ENCODE peak calls at places on chromosome 5, in four cellular contexts. H, X, Q and T are unnamed samples. For H3K4me1, the result is how much of the 10 kb centered on the place peaks cover.

GRCh38 chr5:149422429-149423286 is 43.6 kb upstream of the IL17B start:
- DNase-seq in H (peak), X (no peak), Q (peak), T (no peak)

GRCh38 chr5:17831279-17831678 is 197.0 kb downstream of the TAF11L14 start:
- DNase-seq in H (no peak), X (no peak), Q (no peak), T (no peak)

GRCh38 chr5:147743686-147744332 is 38.7 kb downstream of the JAKMIP2 start:
- DNase-seq in H (no peak), X (no peak), Q (no peak), T (no peak)

GRCh38 chr5:168295574-168296201 is 4.2 kb downstream of the WWC1 start:
- DNase-seq in H (no peak), X (no peak), Q (peak), T (peak)

GRCh38 chr5:148979104-148979723 is 83.6 kb downstream of the SH3TC2 start:
- DNase-seq in H (peak), X (peak), Q (no peak), T (peak)

GRCh38 chr5:157167219-157167621 is 1.2 kb upstream of the GARIN3 start:
- DNase-seq in H (no peak), X (no peak), Q (no peak), T (no peak)

GRCh38 chr5:154971501-154971900 is 30.6 kb downstream of the MRPL22 start:
- DNase-seq in H (no peak), X (no peak), Q (no peak), T (no peak)

GRCh38 chr5:54669285-54669684 is 151.7 kb downstream of the SNX18 start:
- DNase-seq in H (no peak), X (no peak), Q (no peak), T (no peak)

GRCh38 chr5:5314626-5315025 is 107.9 kb upstream of the ICE1 start:
- DNase-seq in H (no peak), X (no peak), Q (no peak), T (no peak)

GRCh38 chr5:94992325-94992724 is 292.6 kb downstream of the MCTP1 start:
- DNase-seq in H (no peak), X (no peak), Q (no peak), T (no peak)

GRCh38 chr5:96517294-96517693 is 84.2 kb upstream of the PCSK1 start:
- DNase-seq in H (no peak), X (no peak), Q (no peak), T (no peak)

GRCh38 chr5:168114444-168115017 is 176.9 kb upstream of the WWC1 start:
- DNase-seq in H (no peak), X (no peak), Q (no peak), T (peak)

GRCh38 chr5:111224561-111224989 is 391 bp downstream of the CAMK4 start:
- DNase-seq in H (peak), X (no peak), Q (no peak), T (no peak)

GRCh38 chr5:126509339-126509738 is 85.7 kb downstream of the ALDH7A1 start:
- DNase-seq in H (no peak), X (no peak), Q (no peak), T (no peak)

GRCh38 chr5:169148066-169148740 is 152.7 kb downstream of the SLIT3 start:
- DNase-seq in H (no peak), X (no peak), Q (no peak), T (no peak)

GRCh38 chr5:131209506-131210191 is 38.9 kb downstream of the LYRM7 start:
- DNase-seq in H (no peak), X (no peak), Q (no peak), T (no peak)

GRCh38 chr5:51225671-51226419 is 157.4 kb upstream of the ISL1 start:
- DNase-seq in H (no peak), X (no peak), Q (no peak), T (peak)

GRCh38 chr5:146345578-146346366 is 7.1 kb downstream of the POU4F3 start:
- DNase-seq in H (no peak), X (no peak), Q (no peak), T (no peak)

GRCh38 chr5:159051431-159052281 is 48.1 kb downstream of the EBF1 start:
- DNase-seq in H (peak), X (peak), Q (peak), T (peak)

GRCh38 chr5:93193756-93194155 is 387.3 kb downstream of the NR2F1-AS1 start:
- DNase-seq in H (no peak), X (no peak), Q (no peak), T (no peak)

GRCh38 chr5:42854795-42855194 is 43.1 kb upstream of the SELENOP start:
- DNase-seq in H (no peak), X (no peak), Q (no peak), T (no peak)

GRCh38 chr5:72608297-72608696 is 101.1 kb upstream of the ZNF366 start:
- DNase-seq in H (no peak), X (no peak), Q (peak), T (no peak)

GRCh38 chr5:107894361-107894760 is 223.6 kb upstream of the EFNA5 start:
- DNase-seq in H (no peak), X (no peak), Q (no peak), T (no peak)

GRCh38 chr5:99640646-99641045 is 711.8 kb upstream of the CHD1 start:
- DNase-seq in H (no peak), X (no peak), Q (no peak), T (no peak)

GRCh38 chr5:109690456-109691247 is 925 bp downstream of the MAN2A1 start:
- DNase-seq in H (peak), X (peak), Q (peak), T (peak)

GRCh38 chr5:52885614-52886013 is 97.9 kb downstream of the ITGA1 start:
- DNase-seq in H (no peak), X (no peak), Q (no peak), T (no peak)

GRCh38 chr5:138595396-138595795 is 20.2 kb upstream of the HSPA9 start:
- DNase-seq in H (no peak), X (no peak), Q (no peak), T (no peak)

GRCh38 chr5:125696762-125697161 is 726.4 kb upstream of the GRAMD2B start:
- DNase-seq in H (no peak), X (peak), Q (no peak), T (no peak)

GRCh38 chr5:61332369-61332745 is 299 bp downstream of the ZSWIM6 start:
- DNase-seq in H (peak), X (no peak), Q (peak), T (peak)

GRCh38 chr5:26847041-26847736 is 191.2 kb downstream of the CDH9 start:
- DNase-seq in H (no peak), X (no peak), Q (no peak), T (peak)

GRCh38 chr5:180463216-180463900 is 30.8 kb upstream of the CNOT6 start:
- DNase-seq in H (no peak), X (no peak), Q (no peak), T (no peak)

GRCh38 chr5:176319827-176320554 is 41.6 kb downstream of the KIAA1191 start:
- DNase-seq in H (no peak), X (no peak), Q (no peak), T (no peak)

GRCh38 chr5:138952962-138953361 is 77.8 kb upstream of the LRRTM2 start:
- DNase-seq in H (no peak), X (no peak), Q (no peak), T (no peak)

GRCh38 chr5:50553560-50553984 is 112.5 kb upstream of the EMB start:
- DNase-seq in H (no peak), X (no peak), Q (no peak), T (no peak)

GRCh38 chr5:168528521-168529360 is at the start of gene FBLL1:
- DNase-seq in H (no peak), X (no peak), Q (peak), T (no peak)

GRCh38 chr5:14166437-14166836 is 23.3 kb downstream of the TRIO start:
- DNase-seq in H (no peak), X (no peak), Q (no peak), T (no peak)

GRCh38 chr5:14574891-14575496 is 6.6 kb upstream of the OTULINL start:
- DNase-seq in H (no peak), X (no peak), Q (no peak), T (peak)

GRCh38 chr5:5421149-5421960 is 1.1 kb upstream of the ICE1 start:
- DNase-seq in H (no peak), X (no peak), Q (no peak), T (no peak)

GRCh38 chr5:176673651-176674583 is 26.6 kb downstream of the TSPAN17 start:
- DNase-seq in H (peak), X (no peak), Q (no peak), T (no peak)

GRCh38 chr5:75356719-75357118 is 19.7 kb downstream of the HMGCR start:
- DNase-seq in H (no peak), X (no peak), Q (no peak), T (no peak)

DNA sequence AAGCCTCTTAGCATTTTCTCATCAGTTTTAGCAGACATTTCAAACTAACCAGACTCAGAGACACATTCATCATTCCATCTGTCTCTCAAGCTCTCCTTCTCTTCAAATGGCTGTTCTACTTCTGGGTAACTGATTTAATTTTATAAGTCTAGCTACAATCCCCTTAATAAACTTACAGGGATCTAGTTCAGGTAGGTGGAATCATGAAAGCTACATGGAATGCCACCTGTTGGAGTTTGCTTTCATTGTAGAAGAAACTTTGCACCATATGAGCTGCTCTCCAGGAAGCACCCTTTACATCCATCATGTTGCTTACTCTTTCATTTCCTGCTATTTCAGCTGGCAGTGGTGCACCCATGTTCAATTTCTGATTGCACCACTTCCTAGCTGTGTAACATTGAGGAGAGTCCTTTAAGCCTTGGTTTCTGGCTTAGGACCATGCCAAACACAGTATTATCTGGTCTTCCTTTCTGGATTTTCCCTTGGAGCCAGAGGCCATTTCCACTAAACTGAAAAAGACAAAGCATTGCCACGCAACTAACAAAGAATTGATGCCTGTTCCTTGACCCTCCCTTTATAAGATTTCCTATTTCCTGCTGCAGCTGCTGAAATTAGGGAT is 123.3 kb upstream of the SLC12A2 start:
- DNase-seq in H (no peak), X (no peak), Q (no peak), T (no peak)
- TF ChIP-seq POLR2A in H (no peak), X (no peak), Q (no peak), T (no peak)

GRCh38 chr5:172856336-172856735 is 22.3 kb downstream of the ERGIC1 start:
- DNase-seq in H (no peak), X (no peak), Q (no peak), T (no peak)

GRCh38 chr5:172858511-172858989 is 24.5 kb downstream of the ERGIC1 start:
- DNase-seq in H (peak), X (no peak), Q (no peak), T (peak)

GRCh38 chr5:172859966-172860365 is 25.9 kb downstream of the ERGIC1 start:
- DNase-seq in H (no peak), X (no peak), Q (no peak), T (peak)

GRCh38 chr5:172858990-172859811 is 25.1 kb downstream of the ERGIC1 start:
- DNase-seq in H (peak), X (peak), Q (no peak), T (peak)

GRCh38 chr5:172857982-172858381 is 23.9 kb downstream of the ERGIC1 start:
- DNase-seq in H (peak), X (no peak), Q (no peak), T (no peak)
- H3K4me1 ChIP-seq in H (half or more), X (under half), Q (under half), T (half or more)

GRCh38 chr5:132828846-132829494 is 1.5 kb downstream of the SHROOM1 start:
- DNase-seq in H (no peak), X (no peak), Q (no peak), T (peak)

GRCh38 chr5:132831095-132831860 is 831 bp upstream of the SHROOM1 start:
- DNase-seq in H (no peak), X (no peak), Q (no peak), T (no peak)

GRCh38 chr5:132829742-132830435 is 558 bp downstream of the SHROOM1 start:
- DNase-seq in H (peak), X (peak), Q (peak), T (peak)

GRCh38 chr5:132832612-132833011 is 2.2 kb upstream of the SHROOM1 start:
- DNase-seq in H (no peak), X (no peak), Q (no peak), T (no peak)

GRCh38 chr5:132830436-132831094 is at the start of gene SHROOM1:
- DNase-seq in H (peak), X (no peak), Q (peak), T (peak)
- TF ChIP-seq POLR2A in H (no peak), X (peak), Q (no peak), T (no peak)

DNA sequence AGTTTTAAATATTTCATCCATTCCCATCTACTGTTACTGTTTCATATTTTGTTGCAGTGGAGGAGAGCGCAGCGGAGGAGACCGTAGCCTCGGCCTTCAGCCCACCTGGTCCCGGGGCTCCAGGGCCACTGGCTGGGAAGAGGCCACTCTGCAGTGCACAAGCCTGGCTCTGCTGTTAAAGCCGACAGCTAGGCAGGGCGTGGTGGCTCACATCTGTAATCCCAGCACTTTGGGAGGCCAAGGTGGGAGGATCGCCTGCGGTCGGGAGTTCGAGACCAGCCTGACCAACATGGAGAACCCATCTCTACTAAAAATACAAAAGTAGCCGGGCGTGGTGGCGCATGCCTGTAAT is 19.5 kb downstream of the LPCAT1 start:
- DNase-seq in H (no peak), X (no peak), Q (no peak), T (no peak)
- H3K4me1 ChIP-seq in H (half or more), X (under half), Q (under half), T (under half)

GRCh38 chr5:171395042-171395441 is 7.4 kb downstream of the NPM1 start:
- DNase-seq in H (no peak), X (no peak), Q (no peak), T (no peak)
- TF ChIP-seq POLR2A in H (no peak), X (no peak), Q (no peak), T (no peak)

DNA sequence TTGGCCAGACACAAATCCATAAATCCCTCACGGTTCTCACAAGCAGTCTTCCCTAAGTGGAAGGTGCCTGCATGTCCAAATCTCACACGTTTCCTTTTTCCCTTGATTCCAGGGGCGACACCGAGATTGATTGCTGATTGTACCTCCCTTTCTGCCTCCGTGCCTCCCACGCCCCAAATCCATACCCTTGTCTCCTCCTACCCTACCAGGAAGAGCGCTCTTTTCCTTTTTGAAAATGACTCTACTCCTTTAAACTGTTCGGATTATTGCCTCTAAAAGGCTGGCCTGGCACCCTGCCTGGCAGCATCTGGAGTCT is 4.5 kb downstream of the STC2 start:
- DNase-seq in H (no peak), X (no peak), Q (no peak), T (no peak)
- H3K4me1 ChIP-seq in H (half or more), X (under half), Q (under half), T (half or more)

DNA sequence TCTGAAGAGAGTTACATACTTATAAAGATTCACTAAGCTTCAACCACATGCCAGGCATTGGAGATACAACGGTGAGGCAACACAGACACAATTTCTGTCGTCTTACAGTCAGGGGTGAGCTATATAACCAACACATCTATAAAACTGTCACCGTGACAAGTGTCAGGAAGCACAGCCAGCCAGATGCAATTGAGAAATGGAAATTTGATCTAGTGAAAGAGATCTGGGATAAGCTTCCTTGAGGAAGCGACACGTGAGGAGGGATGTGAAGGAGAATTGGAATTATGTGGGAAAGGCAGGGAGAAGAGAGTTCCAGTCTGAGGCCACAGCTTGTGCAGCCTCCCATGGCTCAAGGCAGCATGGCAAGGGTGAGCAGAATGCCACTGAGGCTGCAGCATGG is 50.9 kb upstream of the ZNF354B start:
- DNase-seq in H (no peak), X (no peak), Q (no peak), T (no peak)
- TF ChIP-seq POLR2A in H (no peak), X (no peak), Q (no peak), T (no peak)

GRCh38 chr5:135442387-135443256 is 4.5 kb downstream of the DCANP1 start:
- DNase-seq in H (no peak), X (no peak), Q (no peak), T (no peak)
- H3K4me1 ChIP-seq in H (half or more), X (under half), Q (under half), T (under half)